ENCODE peak calls at places on chromosomes 12 and 14, in five cellular contexts. M, R, D, H and L are unnamed samples. For H3K36me3, the result is how much of the 10 kb centered on the place peaks cover.

GRCh38 chr12:72226510-72226909 is 45.7 kb upstream of the TRHDE start:
- DNase-seq in M (no peak), R (no peak), D (no peak), H (no peak), L (no peak)

GRCh38 chr14:60349663-60350365 is 100.8 kb downstream of the PPM1A start:
- DNase-seq in M (peak), R (peak), D (peak), H (peak), L (no peak)

GRCh38 chr12:10363922-10364838 is 25.7 kb downstream of the KLRK1 start:
- DNase-seq in M (peak), R (peak), D (no peak), H (no peak), L (no peak)

GRCh38 chr12:101076940-101077351 is 133.1 kb downstream of the SLC5A8 start:
- DNase-seq in M (no peak), R (no peak), D (no peak), H (no peak), L (no peak)

GRCh38 chr12:32662665-32663064 is 16.4 kb upstream of the DNM1L start:
- DNase-seq in M (no peak), R (no peak), D (no peak), H (no peak), L (no peak)

GRCh38 chr14:88323520-88324199 is 591 bp upstream of the KCNK10 start:
- DNase-seq in M (peak), R (no peak), D (peak), H (no peak), L (no peak)

GRCh38 chr14:100674428-100674827 is 52.3 kb upstream of the DLK1 start:
- DNase-seq in M (no peak), R (no peak), D (no peak), H (no peak), L (no peak)

GRCh38 chr12:13362260-13362841 is 165.8 kb downstream of the EMP1 start:
- DNase-seq in M (peak), R (peak), D (peak), H (peak), L (no peak)

GRCh38 chr12:6533653-6534157 is 612 bp upstream of the GAPDH start:
- DNase-seq in M (peak), R (peak), D (peak), H (peak), L (peak)

GRCh38 chr14:88481794-88482193 is 73.0 kb downstream of the PTPN21 start:
- DNase-seq in M (no peak), R (no peak), D (no peak), H (no peak), L (no peak)

GRCh38 chr12:106141452-106141851 is 2.7 kb upstream of the NUAK1 start:
- DNase-seq in M (no peak), R (no peak), D (no peak), H (no peak), L (no peak)

GRCh38 chr12:14605401-14605989 is 37.8 kb upstream of the PLBD1 start:
- DNase-seq in M (no peak), R (no peak), D (peak), H (no peak), L (no peak)

GRCh38 chr12:64687816-64688599 is 71.2 kb downstream of the GNS start:
- DNase-seq in M (no peak), R (no peak), D (no peak), H (no peak), L (no peak)

GRCh38 chr12:92156139-92156538 is 10.5 kb upstream of the BTG1 start:
- DNase-seq in M (no peak), R (no peak), D (no peak), H (no peak), L (no peak)

GRCh38 chr14:75274899-75275569 is 3.6 kb upstream of the FOS start:
- DNase-seq in M (no peak), R (peak), D (no peak), H (no peak), L (peak)

GRCh38 chr14:62689741-62690140 is 355.5 kb downstream of the KCNH5 start:
- DNase-seq in M (peak), R (no peak), D (no peak), H (no peak), L (no peak)

GRCh38 chr12:49051373-49051764 is 9.2 kb downstream of the KMT2D start:
- DNase-seq in M (no peak), R (no peak), D (no peak), H (no peak), L (no peak)

GRCh38 chr14:89399594-89400068 is 17.4 kb downstream of the FOXN3 start:
- DNase-seq in M (peak), R (no peak), D (peak), H (peak), L (no peak)

GRCh38 chr12:70028918-70029317 is 203.9 kb downstream of the MYRFL start:
- DNase-seq in M (no peak), R (no peak), D (peak), H (no peak), L (no peak)

GRCh38 chr12:112299704-112300103 is 82.5 kb downstream of the HECTD4 start:
- DNase-seq in M (no peak), R (no peak), D (no peak), H (no peak), L (no peak)

GRCh38 chr12:112297188-112297587 is 85.0 kb downstream of the HECTD4 start:
- DNase-seq in M (no peak), R (no peak), D (no peak), H (no peak), L (no peak)

GRCh38 chr12:112296183-112296582 is 86.0 kb downstream of the HECTD4 start:
- DNase-seq in M (no peak), R (no peak), D (no peak), H (no peak), L (no peak)

DNA sequence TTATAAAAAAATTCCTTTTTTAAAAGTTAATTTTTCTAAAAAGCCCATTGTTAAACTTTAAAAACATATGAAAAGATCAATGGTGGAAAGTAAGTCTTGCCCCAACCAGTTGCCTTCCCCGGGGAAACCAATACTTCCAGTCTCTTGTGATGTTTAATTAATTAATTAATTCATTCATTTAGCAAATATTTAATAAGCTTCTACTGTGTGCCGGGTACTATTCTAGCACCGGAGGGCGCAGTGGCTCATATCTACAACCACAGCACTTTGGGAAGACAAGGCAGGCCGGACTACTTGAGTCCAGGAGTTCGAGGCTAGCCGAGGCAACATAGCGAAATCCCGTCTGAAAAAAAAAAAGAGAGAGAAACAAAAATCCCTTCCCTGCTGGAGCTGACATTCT is 87.4 kb downstream of the HECTD4 start:
- DNase-seq in M (peak), R (no peak), D (no peak), H (no peak), L (no peak)
- TF ChIP-seq CTCF in M (no peak), R (no peak), D (peak), H (no peak), L (no peak)

DNA sequence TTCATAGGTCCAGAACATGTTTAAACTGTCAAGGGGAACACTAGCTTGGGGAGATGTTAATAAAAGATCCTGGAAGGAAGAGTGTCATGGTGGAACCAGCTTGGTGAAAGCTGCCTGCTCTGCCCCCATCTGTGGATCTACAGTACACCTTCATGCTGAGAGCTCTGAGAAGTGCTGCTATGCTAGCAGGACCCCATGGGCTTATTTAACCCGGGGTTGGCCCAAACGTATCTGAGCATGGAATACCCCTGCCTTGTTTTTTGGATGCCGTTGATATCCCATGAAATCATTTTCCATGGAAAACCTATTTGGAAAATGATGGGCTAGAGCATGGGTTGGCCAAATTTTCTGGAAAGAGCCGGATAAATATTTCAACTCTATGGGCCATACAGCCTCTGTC is 14.2 kb downstream of the UBE3B start:
- DNase-seq in M (no peak), R (no peak), D (no peak), H (no peak), L (no peak)
- H3K36me3 ChIP-seq in M (under half), R (half or more), D (under half), H (half or more), L (half or more)

DNA sequence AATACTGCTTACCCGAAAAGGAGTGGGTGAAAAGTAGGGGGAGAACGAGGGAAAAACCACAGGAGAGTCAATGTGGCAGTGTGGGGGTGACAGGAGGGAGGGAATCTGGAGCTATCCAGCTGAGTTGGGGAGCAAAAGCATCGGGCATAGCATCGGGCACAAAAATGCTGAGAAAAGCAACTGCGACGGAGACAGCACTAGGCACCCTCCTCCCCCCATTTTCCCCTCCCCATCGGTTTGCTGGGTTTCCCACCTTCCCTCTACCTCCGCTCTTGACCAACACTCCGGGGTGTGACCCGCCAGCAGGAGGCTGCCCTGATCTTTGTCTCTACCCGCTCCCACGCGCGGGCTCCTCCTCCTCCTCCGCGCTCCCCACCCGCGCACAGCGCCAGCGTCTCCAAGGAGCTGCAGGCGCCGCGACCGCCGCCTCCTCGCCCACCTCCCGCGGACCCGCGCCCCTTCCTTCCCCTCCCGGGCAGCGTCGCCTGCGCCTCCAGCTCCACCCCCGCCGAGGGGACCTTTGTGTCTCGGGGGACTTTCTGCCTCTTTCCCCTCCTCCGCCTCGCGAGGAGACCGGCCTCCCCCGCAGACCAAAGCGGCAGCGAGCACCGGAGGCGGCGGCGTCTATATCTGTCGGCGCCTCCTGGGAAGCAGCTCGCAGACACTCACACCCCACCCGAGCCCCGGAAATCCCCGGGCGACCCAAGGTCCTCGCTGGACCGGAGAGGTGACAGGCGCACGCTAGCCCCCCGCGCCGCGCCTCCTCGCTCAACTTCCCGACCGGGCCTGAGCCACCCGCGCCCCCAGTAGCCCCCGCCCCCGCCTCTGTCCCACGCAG is 939 bp downstream of the CDK17 start:
- DNase-seq in M (peak), R (peak), D (peak), H (peak), L (peak)
- TF ChIP-seq CTCF in M (no peak), R (peak), D (no peak), H (peak), L (no peak)

GRCh38 chr14:55377236-55377635 is 34.4 kb downstream of the ATG14 start:
- DNase-seq in M (no peak), R (no peak), D (peak), H (no peak), L (no peak)
- H3K36me3 ChIP-seq in M (under half), R (under half), D (under half), H (half or more), L (half or more)

DNA sequence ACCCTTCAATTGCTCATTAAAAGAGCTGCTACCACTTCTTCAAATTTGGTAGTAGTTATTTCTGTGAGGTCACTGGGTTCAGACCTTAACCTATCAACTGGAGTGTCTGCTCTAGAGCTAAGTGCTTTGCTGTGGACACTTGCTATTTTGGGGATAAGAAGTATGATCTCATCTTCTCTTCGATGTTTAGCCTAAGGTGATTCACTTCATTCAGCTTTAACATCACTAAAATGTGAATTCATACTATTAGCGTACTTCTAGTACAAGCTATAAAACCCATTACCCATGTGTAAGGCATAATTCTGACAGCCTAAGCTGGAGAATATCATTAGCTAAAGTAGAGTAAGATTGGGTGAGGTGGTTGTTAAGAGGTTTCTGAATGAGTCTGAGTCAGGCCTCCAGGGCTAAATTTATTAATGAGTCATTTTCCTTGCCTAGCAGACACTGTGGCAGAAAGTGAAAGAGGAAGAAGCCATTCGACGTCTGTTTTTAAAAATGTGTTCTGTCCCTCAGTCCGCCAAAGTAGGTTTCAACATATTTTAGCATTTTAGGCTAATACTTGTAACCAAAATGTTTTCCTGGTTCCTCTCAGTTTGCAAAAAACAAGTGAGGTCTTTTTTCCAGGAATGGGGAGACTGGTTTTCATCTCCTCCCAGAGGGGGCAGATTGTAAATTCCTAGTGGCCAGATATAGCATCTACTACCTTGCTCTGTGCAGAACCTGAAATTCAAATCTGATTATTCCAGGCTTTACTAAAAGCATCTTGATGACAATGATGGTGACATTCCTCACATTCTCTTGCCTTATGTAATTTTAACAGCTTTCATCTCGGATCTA is 103.6 kb downstream of the SSPN start:
- DNase-seq in M (peak), R (no peak), D (peak), H (peak), L (no peak)
- TF ChIP-seq CTCF in M (peak), R (peak), D (peak), H (peak), L (no peak)

GRCh38 chr14:91484744-91485143 is 25.4 kb downstream of the PPP4R3A start:
- DNase-seq in M (no peak), R (no peak), D (no peak), H (no peak), L (no peak)

GRCh38 chr14:91482278-91483023 is 27.7 kb downstream of the PPP4R3A start:
- DNase-seq in M (no peak), R (no peak), D (no peak), H (no peak), L (no peak)

GRCh38 chr14:91484186-91484585 is 25.9 kb downstream of the PPP4R3A start:
- DNase-seq in M (peak), R (no peak), D (peak), H (no peak), L (no peak)
- H3K36me3 ChIP-seq in M (under half), R (under half), D (under half), H (half or more), L (half or more)

DNA sequence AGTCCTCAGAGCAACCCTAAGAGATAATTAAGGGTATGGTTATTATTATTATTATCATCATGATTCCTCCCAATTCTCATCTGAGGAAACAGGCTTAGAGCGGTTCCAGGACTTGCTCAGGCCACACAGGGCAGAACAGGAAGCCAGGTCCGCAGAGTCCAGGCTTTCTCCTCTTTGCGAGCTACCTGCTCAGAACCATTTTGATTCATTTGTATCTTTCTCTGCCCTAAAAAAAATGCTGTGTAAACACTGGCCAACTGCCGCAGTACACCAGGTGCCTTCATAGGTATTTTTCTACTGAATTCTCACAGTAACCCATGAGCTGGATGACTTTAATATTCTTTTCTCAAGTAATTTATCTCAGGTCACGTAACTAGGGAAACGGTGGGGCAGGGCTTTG is 45.3 kb downstream of the ST8SIA1 start:
- DNase-seq in M (no peak), R (no peak), D (no peak), H (no peak), L (no peak)
- TF ChIP-seq CTCF in M (no peak), R (no peak), D (no peak), H (no peak), L (no peak)

GRCh38 chr14:93099187-93099586 is 16.5 kb downstream of the ITPK1 start:
- DNase-seq in M (no peak), R (no peak), D (no peak), H (no peak), L (no peak)
- H3K36me3 ChIP-seq in M (under half), R (under half), D (under half), H (under half), L (under half)